ENCODE peak calls at places on chromosomes 2 and 18, in eight cellular contexts. One of them, this sample, is unnamed.

GRCh38 chr2:14148186-14148585 is 484.3 kb upstream of the LRATD1 start:
- DNase-seq in GM12878: no peak
- DNase-seq in H1: no peak
- DNase-seq in A549: no peak
- DNase-seq in WTC11: no peak
- DNase-seq in NB4: no peak
- DNase-seq in K562: no peak
- DNase-seq in SK-N-SH: no peak
- DNase-seq in this sample: no peak

GRCh38 chr2:96092896-96093295 is 23.5 kb downstream of the ADRA2B start:
- DNase-seq in GM12878: no peak
- DNase-seq in H1: no peak
- DNase-seq in A549: no peak
- DNase-seq in WTC11: no peak
- DNase-seq in NB4: no peak
- DNase-seq in K562: no peak
- DNase-seq in SK-N-SH: no peak
- DNase-seq in this sample: no peak

GRCh38 chr2:72579595-72580180 is 246.1 kb downstream of the EXOC6B start:
- DNase-seq in GM12878: no peak
- DNase-seq in H1: no peak
- DNase-seq in A549: no peak
- DNase-seq in WTC11: no peak
- DNase-seq in NB4: peak; percentile 67
- DNase-seq in K562: no peak
- DNase-seq in SK-N-SH: peak; percentile 27
- DNase-seq in this sample: peak; percentile 69

GRCh38 chr18:75210274-75211001 is at the start of gene TSHZ1:
- DNase-seq in GM12878: peak; percentile 59
- DNase-seq in H1: no peak
- DNase-seq in A549: peak; percentile 51
- DNase-seq in WTC11: no peak
- DNase-seq in NB4: peak; percentile 90
- DNase-seq in K562: peak; percentile 13
- DNase-seq in SK-N-SH: peak; percentile 79
- DNase-seq in this sample: peak; percentile 92

GRCh38 chr18:24488824-24489493 is 28.5 kb downstream of the HRH4 start:
- DNase-seq in GM12878: peak; percentile 3
- DNase-seq in H1: no peak
- DNase-seq in A549: peak; percentile 21
- DNase-seq in WTC11: no peak
- DNase-seq in NB4: peak; percentile 51
- DNase-seq in K562: peak; percentile 61
- DNase-seq in SK-N-SH: peak; percentile 53
- DNase-seq in this sample: peak; percentile 54

GRCh38 chr18:27004056-27004829 is 138.7 kb upstream of the AQP4 start:
- DNase-seq in GM12878: no peak
- DNase-seq in H1: no peak
- DNase-seq in A549: no peak
- DNase-seq in WTC11: no peak
- DNase-seq in NB4: peak; percentile 15
- DNase-seq in K562: no peak
- DNase-seq in SK-N-SH: peak; percentile 33
- DNase-seq in this sample: peak; percentile 5

GRCh38 chr2:120763931-120764330 is 28.3 kb downstream of the GLI2 start:
- DNase-seq in GM12878: no peak
- DNase-seq in H1: no peak
- DNase-seq in A549: no peak
- DNase-seq in WTC11: no peak
- DNase-seq in NB4: no peak
- DNase-seq in K562: no peak
- DNase-seq in SK-N-SH: no peak
- DNase-seq in this sample: no peak

GRCh38 chr2:45823723-45824206 is 172.3 kb downstream of the PRKCE start:
- DNase-seq in GM12878: no peak
- DNase-seq in H1: no peak
- DNase-seq in A549: no peak
- DNase-seq in WTC11: no peak
- DNase-seq in NB4: no peak
- DNase-seq in K562: no peak
- DNase-seq in SK-N-SH: peak; percentile 89
- DNase-seq in this sample: peak; percentile 35

GRCh38 chr2:170270278-170270864 is 92.4 kb downstream of the MYO3B start:
- DNase-seq in GM12878: no peak
- DNase-seq in H1: no peak
- DNase-seq in A549: no peak
- DNase-seq in WTC11: no peak
- DNase-seq in NB4: no peak
- DNase-seq in K562: no peak
- DNase-seq in SK-N-SH: no peak
- DNase-seq in this sample: no peak

GRCh38 chr18:57519668-57520424 is 66.7 kb downstream of the FECH start:
- DNase-seq in GM12878: no peak
- DNase-seq in H1: no peak
- DNase-seq in A549: no peak
- DNase-seq in WTC11: no peak
- DNase-seq in NB4: no peak
- DNase-seq in K562: no peak
- DNase-seq in SK-N-SH: no peak
- DNase-seq in this sample: no peak
- TF ChIP-seq MAX in GM12878: no peak
- TF ChIP-seq MAX in H1: no peak
- TF ChIP-seq MAX in A549: no peak
- TF ChIP-seq MAX in WTC11: no peak
- TF ChIP-seq MAX in NB4: no peak
- TF ChIP-seq MAX in K562: no peak
- TF ChIP-seq MAX in SK-N-SH: no peak
- TF ChIP-seq MAX in this sample: no peak

GRCh38 chr2:108809936-108810335 is 23.4 kb downstream of the CCDC138 start:
- DNase-seq in GM12878: no peak
- DNase-seq in H1: no peak
- DNase-seq in A549: no peak
- DNase-seq in WTC11: no peak
- DNase-seq in NB4: no peak
- DNase-seq in K562: no peak
- DNase-seq in SK-N-SH: no peak
- DNase-seq in this sample: no peak

GRCh38 chr2:108810993-108811957 is 24.7 kb downstream of the CCDC138 start:
- DNase-seq in GM12878: no peak
- DNase-seq in H1: no peak
- DNase-seq in A549: no peak
- DNase-seq in WTC11: no peak
- DNase-seq in NB4: no peak
- DNase-seq in K562: no peak
- DNase-seq in SK-N-SH: no peak
- DNase-seq in this sample: no peak

GRCh38 chr2:108813732-108814131 is 27.2 kb downstream of the CCDC138 start:
- DNase-seq in GM12878: no peak
- DNase-seq in H1: no peak
- DNase-seq in A549: no peak
- DNase-seq in WTC11: no peak
- DNase-seq in NB4: no peak
- DNase-seq in K562: no peak
- DNase-seq in SK-N-SH: no peak
- DNase-seq in this sample: no peak
- TF ChIP-seq MAX in GM12878: no peak
- TF ChIP-seq MAX in H1: no peak
- TF ChIP-seq MAX in A549: no peak
- TF ChIP-seq MAX in WTC11: no peak
- TF ChIP-seq MAX in NB4: no peak
- TF ChIP-seq MAX in K562: no peak
- TF ChIP-seq MAX in SK-N-SH: no peak
- TF ChIP-seq MAX in this sample: no peak

GRCh38 chr2:237118025-237118424 is 32.3 kb downstream of the COPS8 start:
- DNase-seq in GM12878: no peak
- DNase-seq in H1: no peak
- DNase-seq in A549: no peak
- DNase-seq in WTC11: no peak
- DNase-seq in NB4: no peak
- DNase-seq in K562: no peak
- DNase-seq in SK-N-SH: no peak
- DNase-seq in this sample: no peak
- TF ChIP-seq MAX in GM12878: no peak
- TF ChIP-seq MAX in H1: no peak
- TF ChIP-seq MAX in A549: no peak
- TF ChIP-seq MAX in WTC11: no peak
- TF ChIP-seq MAX in NB4: no peak
- TF ChIP-seq MAX in K562: no peak
- TF ChIP-seq MAX in SK-N-SH: peak; percentile 15
- TF ChIP-seq MAX in this sample: no peak

GRCh38 chr18:50111398-50111797 is 83.5 kb downstream of the MYO5B start:
- DNase-seq in GM12878: no peak
- DNase-seq in H1: no peak
- DNase-seq in A549: no peak
- DNase-seq in WTC11: no peak
- DNase-seq in NB4: no peak
- DNase-seq in K562: no peak
- DNase-seq in SK-N-SH: no peak
- DNase-seq in this sample: no peak
- TF ChIP-seq MAX in GM12878: no peak
- TF ChIP-seq MAX in H1: no peak
- TF ChIP-seq MAX in A549: no peak
- TF ChIP-seq MAX in WTC11: no peak
- TF ChIP-seq MAX in NB4: no peak
- TF ChIP-seq MAX in K562: no peak
- TF ChIP-seq MAX in SK-N-SH: no peak
- TF ChIP-seq MAX in this sample: no peak

This sample was measured in endothelial cell of umbilical vein.